ENCODE peak calls at places on chromosomes 12 and 14, in eight cellular contexts. S is osteocyte, A is fibroblast of the aortic adventitia, G is NB4, V is heart left ventricle, N is esophagus squamous epithelium, J is mesothelial cell of epicardium, D is fibroblast of lung. C is an unnamed sample.

GRCh38 chr14:101456246-101457159 is 104.8 kb upstream of the DIO3 start:
- DNase-seq in S (no peak), A (no peak), G (no peak), V (no peak), N (no peak), J (no peak), D (no peak), C (no peak)

GRCh38 chr14:94045101-94045500 is 19.0 kb downstream of the OTUB2 start:
- DNase-seq in S (no peak), A (no peak), G (no peak), V (no peak), N (no peak), J (no peak), D (no peak), C (no peak)

GRCh38 chr14:74660167-74660566 is 48.1 kb upstream of the LTBP2 start:
- DNase-seq in S (no peak), A (no peak), G (no peak), V (no peak), N (no peak), J (no peak), D (no peak), C (no peak)

GRCh38 chr14:73728106-73729014 is 14.2 kb upstream of the PNMA1 start:
- DNase-seq in S (no peak), A (peak; percentile 82), G (peak; percentile 92), V (peak; percentile 86), N (no peak), J (peak; percentile 81), D (peak; percentile 78), C (peak; percentile 77)

GRCh38 chr14:36773136-36773540 is 111.5 kb downstream of the PAX9 start:
- DNase-seq in S (no peak), A (no peak), G (peak; percentile 26), V (no peak), N (no peak), J (no peak), D (no peak), C (no peak)

GRCh38 chr12:1590083-1590979 is 4.0 kb downstream of the FBXL14 start:
- DNase-seq in S (no peak), A (peak; percentile 97), G (no peak), V (no peak), N (no peak), J (no peak), D (peak; percentile 78), C (no peak)

GRCh38 chr14:105470812-105471771 is 3.5 kb upstream of the CRIP2 start:
- DNase-seq in S (no peak), A (no peak), G (no peak), V (peak; percentile 91), N (no peak), J (no peak), D (no peak), C (no peak)

GRCh38 chr14:64835431-64835830 is 44.3 kb downstream of the SPTB start:
- DNase-seq in S (no peak), A (no peak), G (no peak), V (no peak), N (no peak), J (no peak), D (no peak), C (no peak)

GRCh38 chr14:81286574-81287370 is 66.0 kb upstream of the GTF2A1 start:
- DNase-seq in S (no peak), A (no peak), G (no peak), V (no peak), N (no peak), J (no peak), D (no peak), C (no peak)

GRCh38 chr12:45232771-45233372 is 17.0 kb downstream of the ANO6 start:
- DNase-seq in S (no peak), A (peak; percentile 96), G (no peak), V (peak; percentile 79), N (no peak), J (no peak), D (peak; percentile 92), C (no peak)

GRCh38 chr14:92665699-92666110 is 82.7 kb downstream of the LGMN start:
- DNase-seq in S (no peak), A (no peak), G (peak; percentile 88), V (no peak), N (no peak), J (no peak), D (no peak), C (no peak)

GRCh38 chr12:76199808-76200207 is 115.3 kb upstream of the NAP1L1 start:
- DNase-seq in S (no peak), A (peak; percentile 78), G (no peak), V (no peak), N (no peak), J (no peak), D (peak; percentile 95), C (no peak)

GRCh38 chr14:44374906-44375305 is 132.2 kb downstream of the FSCB start:
- DNase-seq in S (no peak), A (no peak), G (no peak), V (no peak), N (no peak), J (no peak), D (no peak), C (no peak)

GRCh38 chr12:31033681-31034080 is 40.0 kb upstream of the DDX11 start:
- DNase-seq in S (no peak), A (no peak), G (no peak), V (no peak), N (no peak), J (no peak), D (no peak), C (peak; percentile 5)

GRCh38 chr12:57638096-57638495 is 5.1 kb upstream of the B4GALNT1 start:
- DNase-seq in S (no peak), A (no peak), G (no peak), V (no peak), N (no peak), J (no peak), D (no peak), C (no peak)

GRCh38 chr12:57632898-57633825 is at the start of gene B4GALNT1:
- DNase-seq in S (no peak), A (peak; percentile 48), G (peak; percentile 73), V (no peak), N (no peak), J (peak; percentile 83), D (peak; percentile 43), C (peak; percentile 65)

GRCh38 chr12:57641699-57642442 is 8.9 kb upstream of the B4GALNT1 start:
- DNase-seq in S (no peak), A (no peak), G (no peak), V (no peak), N (no peak), J (no peak), D (no peak), C (no peak)

GRCh38 chr12:57640156-57641042 is 7.4 kb upstream of the B4GALNT1 start:
- DNase-seq in S (no peak), A (peak; percentile 33), G (no peak), V (no peak), N (no peak), J (no peak), D (no peak), C (no peak)

DNA sequence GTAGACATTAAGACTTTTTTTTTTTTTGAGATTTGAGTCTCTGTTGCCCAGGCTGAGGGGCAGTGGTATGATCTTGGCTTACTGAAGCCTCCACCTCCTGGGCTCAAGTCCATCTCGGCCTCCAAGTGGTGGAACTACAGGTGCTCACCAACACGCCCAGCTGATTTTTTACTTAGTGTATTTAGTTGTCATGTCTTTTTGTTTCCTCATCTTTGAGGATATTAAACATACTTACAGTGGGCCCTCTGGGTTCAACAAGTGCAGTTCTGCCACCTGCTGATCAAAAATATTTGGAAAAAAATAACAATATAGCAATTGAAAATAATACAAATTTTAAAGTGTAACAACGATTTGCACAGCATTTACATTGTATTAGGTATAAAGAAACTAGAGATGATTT is 4.4 kb upstream of the B4GALNT1 start:
- DNase-seq in S (no peak), A (no peak), G (no peak), V (no peak), N (no peak), J (no peak), D (no peak), C (no peak)
- TF ChIP-seq CTCF in S (peak; percentile 5), A (no peak), G (no peak), V (no peak), N (no peak), J (no peak), D (no peak), C (no peak)

GRCh38 chr12:49232940-49233841 is 31.7 kb upstream of the TUBA1C start:
- DNase-seq in S (peak; percentile 86), A (no peak), G (peak; percentile 91), V (peak; percentile 82), N (no peak), J (peak; percentile 66), D (peak; percentile 52), C (peak; percentile 39)
- TF ChIP-seq CTCF in S (no peak), A (no peak), G (peak; percentile 30), V (no peak), N (no peak), J (no peak), D (no peak), C (no peak)

DNA sequence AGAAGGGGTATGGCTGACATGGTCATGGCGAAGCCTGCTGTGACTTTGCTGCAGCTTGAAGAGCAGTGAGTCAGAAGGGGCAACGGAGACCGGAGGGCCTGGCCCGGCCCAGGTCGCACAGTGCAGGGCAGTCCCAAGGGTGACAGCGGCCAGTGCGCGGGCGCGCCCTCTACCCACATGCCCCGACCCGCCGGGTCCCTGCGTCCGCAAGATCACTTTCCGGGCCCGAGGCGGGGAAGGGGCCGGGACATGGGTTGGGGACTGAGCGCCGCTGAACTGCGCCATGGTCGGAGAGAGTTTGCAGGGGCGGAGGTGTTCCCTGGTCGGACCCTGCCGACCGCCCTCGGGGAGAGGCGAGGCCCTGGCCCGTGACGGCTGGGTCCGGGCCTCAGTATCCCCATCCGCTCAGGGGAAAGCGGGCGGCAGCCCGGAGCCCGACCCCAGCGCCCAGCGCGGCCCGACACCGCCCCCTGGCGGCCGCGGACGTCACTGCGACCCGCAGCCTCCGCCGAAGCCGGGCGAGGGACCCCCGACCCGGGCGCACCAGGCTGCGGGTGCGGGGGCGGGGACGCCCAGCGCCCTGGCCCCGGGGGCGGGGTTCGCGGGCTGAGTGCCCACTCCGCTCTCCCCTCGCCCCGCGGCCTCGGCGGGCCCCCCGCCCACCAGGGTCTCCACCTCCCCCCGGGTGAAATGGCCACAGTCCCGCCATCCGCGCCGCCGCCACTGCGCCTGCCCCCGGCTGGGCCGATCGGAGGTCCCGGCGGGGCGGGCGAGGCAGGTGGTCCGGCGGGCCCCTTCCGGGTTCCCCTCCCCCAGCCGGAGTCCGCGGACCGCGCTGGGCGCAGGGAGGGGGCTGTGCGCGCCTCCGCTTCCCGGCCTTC is 7.2 kb upstream of the ANKRD9 start:
- DNase-seq in S (peak; percentile 91), A (no peak), G (peak; percentile 72), V (peak; percentile 73), N (no peak), J (peak; percentile 91), D (no peak), C (peak; percentile 84)
- TF ChIP-seq CTCF in S (peak; percentile 86), A (peak; percentile 52), G (peak; percentile 34), V (peak; percentile 85), N (peak; percentile 99), J (peak; percentile 98), D (peak; percentile 54), C (peak; percentile 93)

DNA sequence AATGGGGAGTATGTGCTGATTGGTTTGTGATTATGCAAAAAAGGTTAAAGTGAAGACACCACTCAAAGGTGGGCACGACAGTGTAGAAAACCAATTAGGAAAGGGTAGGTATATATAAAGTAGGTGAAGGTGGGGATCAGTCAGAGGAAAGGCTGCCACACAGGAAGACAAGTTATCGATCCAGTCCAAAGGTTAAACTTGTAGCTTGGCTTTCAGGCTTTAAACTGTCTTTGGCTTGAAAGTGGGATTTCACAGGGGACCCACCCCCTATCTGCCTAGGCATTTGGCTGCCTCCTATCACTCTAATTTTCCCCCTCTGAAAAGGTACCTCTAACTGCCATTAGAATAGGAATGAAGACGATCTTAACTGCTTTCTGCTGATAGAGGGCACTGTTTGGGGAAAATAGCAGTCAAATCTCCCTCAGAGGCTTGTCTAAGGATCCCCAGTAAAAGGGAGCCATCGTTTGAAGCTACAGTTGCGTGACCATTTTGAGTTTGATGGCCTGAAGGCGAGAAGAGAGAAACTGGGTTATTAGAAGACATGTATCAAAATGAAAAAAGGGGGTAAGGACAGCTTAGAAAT is 250.2 kb downstream of the GPHN start:
- DNase-seq in S (no peak), A (no peak), G (no peak), V (no peak), N (no peak), J (no peak), D (no peak), C (no peak)
- TF ChIP-seq CTCF in S (no peak), A (no peak), G (no peak), V (no peak), N (no peak), J (no peak), D (no peak), C (no peak)